ENCODE peak calls at places on chromosomes 5 and 9, in seven cellular contexts. P is neural progenitor cell, N is fibroblast of lung, C is hepatocyte, T is DND-41, J is HepG2, U is H1. V is an unnamed sample. For H3K79me2 and H4K20me1, the result is how much of the 10 kb centered on the place peaks cover.

GRCh38 chr9:117451336-117451735 is 36.5 kb upstream of the ASTN2 start:
- DNase-seq in P (no peak), N (no peak), C (no peak), T (no peak), J (no peak), U (no peak), V (no peak)

GRCh38 chr9:38175423-38175822 is 106.4 kb upstream of the SHB start:
- DNase-seq in P (no peak), N (no peak), C (no peak), T (no peak), J (no peak), U (no peak), V (no peak)

GRCh38 chr9:20621553-20622329 is 558 bp downstream of the MLLT3 start:
- DNase-seq in P (peak), N (peak), C (peak), T (peak), J (peak), U (no peak), V (peak)

GRCh38 chr5:132747064-132747692 is at the start of gene CCNI2:
- DNase-seq in P (peak), N (no peak), C (peak), T (no peak), J (no peak), U (no peak), V (no peak)

GRCh38 chr5:147887026-147887627 is 8.6 kb downstream of the SCGB3A2 start:
- DNase-seq in P (peak), N (peak), C (peak), T (no peak), J (peak), U (no peak), V (peak)

GRCh38 chr5:97167435-97167834 is 15.6 kb downstream of the RIOK2 start:
- DNase-seq in P (no peak), N (no peak), C (no peak), T (no peak), J (no peak), U (no peak), V (no peak)

GRCh38 chr5:158209219-158209908 is 350.4 kb upstream of the CLINT1 start:
- DNase-seq in P (no peak), N (no peak), C (no peak), T (no peak), J (no peak), U (no peak), V (no peak)

GRCh38 chr5:134138416-134139376 is 24.2 kb downstream of the TCF7 start:
- DNase-seq in P (no peak), N (no peak), C (no peak), T (peak), J (no peak), U (no peak), V (no peak)

GRCh38 chr9:133669402-133669801 is 33.2 kb downstream of the DBH start:
- DNase-seq in P (no peak), N (no peak), C (no peak), T (no peak), J (no peak), U (no peak), V (no peak)

GRCh38 chr5:121693864-121694263 is 157.8 kb upstream of the FTMT start:
- DNase-seq in P (no peak), N (peak), C (no peak), T (no peak), J (no peak), U (no peak), V (no peak)

GRCh38 chr9:71783120-71783523 is 14.8 kb upstream of the CEMIP2 start:
- DNase-seq in P (no peak), N (no peak), C (peak), T (peak), J (peak), U (no peak), V (no peak)

GRCh38 chr5:14526493-14526892 is 55.1 kb upstream of the OTULINL start:
- DNase-seq in P (no peak), N (no peak), C (no peak), T (no peak), J (no peak), U (no peak), V (no peak)

GRCh38 chr9:116697887-116698286 is 10.8 kb downstream of the TRIM32 start:
- DNase-seq in P (no peak), N (no peak), C (no peak), T (no peak), J (no peak), U (no peak), V (no peak)

GRCh38 chr5:80210014-80210413 is 45.8 kb downstream of the SERINC5 start:
- DNase-seq in P (no peak), N (no peak), C (no peak), T (no peak), J (no peak), U (no peak), V (no peak)

GRCh38 chr9:87793292-87793691 is 67.4 kb downstream of the CTSL start:
- DNase-seq in P (no peak), N (peak), C (peak), T (no peak), J (peak), U (no peak), V (no peak)

GRCh38 chr5:32981061-32981460 is 269.9 kb downstream of the NPR3 start:
- DNase-seq in P (no peak), N (no peak), C (no peak), T (no peak), J (no peak), U (no peak), V (no peak)

GRCh38 chr9:115142502-115143265 is 24.7 kb upstream of the TNC start:
- DNase-seq in P (no peak), N (no peak), C (no peak), T (peak), J (no peak), U (no peak), V (no peak)

GRCh38 chr5:94968507-94969095 is 316.3 kb downstream of the MCTP1 start:
- DNase-seq in P (peak), N (peak), C (peak), T (peak), J (peak), U (no peak), V (peak)

GRCh38 chr5:125310749-125311148 is 564.3 kb upstream of the ZNF608 start:
- DNase-seq in P (no peak), N (no peak), C (no peak), T (no peak), J (no peak), U (no peak), V (no peak)

GRCh38 chr5:148615644-148616283 is 38.6 kb downstream of the HTR4 start:
- DNase-seq in P (no peak), N (peak), C (no peak), T (no peak), J (no peak), U (no peak), V (no peak)

GRCh38 chr5:78496373-78496772 is 136.0 kb downstream of the SCAMP1 start:
- DNase-seq in P (no peak), N (peak), C (peak), T (no peak), J (peak), U (no peak), V (no peak)

GRCh38 chr5:157740211-157740610 is 3.3 kb upstream of the LSM11 start:
- DNase-seq in P (peak), N (no peak), C (peak), T (no peak), J (peak), U (no peak), V (peak)

GRCh38 chr9:124140941-124141568 is 116.7 kb upstream of the NEK6 start:
- DNase-seq in P (no peak), N (no peak), C (no peak), T (no peak), J (no peak), U (no peak), V (peak)

GRCh38 chr9:123569343-123569694 is 213.3 kb downstream of the CRB2 start:
- DNase-seq in P (no peak), N (no peak), C (no peak), T (no peak), J (no peak), U (no peak), V (no peak)

GRCh38 chr5:83856898-83857297 is 136.2 kb upstream of the HAPLN1 start:
- DNase-seq in P (peak), N (no peak), C (no peak), T (no peak), J (no peak), U (no peak), V (no peak)

GRCh38 chr9:87763286-87763685 is 37.4 kb downstream of the CTSL start:
- DNase-seq in P (no peak), N (no peak), C (no peak), T (no peak), J (no peak), U (no peak), V (no peak)

GRCh38 chr9:118281787-118282186 is 577.6 kb downstream of the TLR4 start:
- DNase-seq in P (peak), N (no peak), C (no peak), T (no peak), J (no peak), U (no peak), V (no peak)

GRCh38 chr9:97577051-97577450 is 56.1 kb downstream of the TSTD2 start:
- DNase-seq in P (no peak), N (no peak), C (no peak), T (no peak), J (no peak), U (no peak), V (no peak)

GRCh38 chr9:108779506-108779905 is 76.3 kb downstream of the ACTL7B start:
- DNase-seq in P (no peak), N (no peak), C (no peak), T (no peak), J (no peak), U (no peak), V (no peak)

GRCh38 chr5:171596391-171596878 is 177.0 kb downstream of the FGF18 start:
- DNase-seq in P (no peak), N (peak), C (peak), T (no peak), J (no peak), U (peak), V (no peak)

GRCh38 chr5:39283231-39283818 is 64.0 kb upstream of the FYB1 start:
- DNase-seq in P (peak), N (peak), C (peak), T (peak), J (peak), U (peak), V (peak)

GRCh38 chr5:134247411-134247810 is 21.5 kb upstream of the PPP2CA start:
- DNase-seq in P (no peak), N (peak), C (peak), T (no peak), J (peak), U (no peak), V (no peak)

GRCh38 chr9:38026021-38026809 is 42.8 kb downstream of the SHB start:
- DNase-seq in P (no peak), N (peak), C (peak), T (peak), J (peak), U (no peak), V (peak)

DNA sequence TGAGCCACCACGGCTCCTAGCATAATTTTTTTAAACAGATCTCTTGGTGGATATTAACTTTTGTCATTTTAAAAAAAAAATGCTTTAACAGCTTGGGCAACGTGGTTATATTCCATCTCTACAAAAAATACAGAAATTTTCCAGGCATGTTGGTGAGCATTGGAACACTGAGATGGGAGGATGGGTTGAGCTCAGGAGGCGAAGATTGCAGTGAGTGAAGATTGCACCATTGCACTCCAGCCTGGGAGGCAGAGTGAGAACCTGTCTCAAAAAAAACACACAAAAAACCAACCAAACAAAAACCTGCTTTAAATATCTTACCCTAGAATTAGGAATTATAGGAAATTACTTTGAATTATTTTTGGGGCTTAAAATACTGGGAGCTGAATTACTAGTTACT is 55.2 kb downstream of the NSD1 start:
- DNase-seq in P (no peak), N (no peak), C (no peak), T (no peak), J (no peak), U (no peak), V (no peak)
- H3K79me2 ChIP-seq in P (half or more), N (under half), C (half or more), T (half or more), J (under half), U (under half), V (half or more)

GRCh38 chr9:136332482-136332983 is 5.2 kb downstream of the GPSM1 start:
- DNase-seq in P (no peak), N (no peak), C (no peak), T (no peak), J (no peak), U (no peak), V (peak)
- H4K20me1 ChIP-seq in P (half or more), N (under half), C (under half), T (under half), J (under half), U (under half), V (under half)

GRCh38 chr9:125600194-125600593 is 106.8 kb downstream of the MAPKAP1 start:
- DNase-seq in P (no peak), N (no peak), C (peak), T (no peak), J (peak), U (no peak), V (no peak)
- H3K79me2 ChIP-seq in P (under half), N (under half), C (under half), T (under half), J (under half), U (under half), V (under half)

GRCh38 chr5:439181-439580 is 3.8 kb upstream of the EXOC3 start:
- DNase-seq in P (no peak), N (no peak), C (no peak), T (no peak), J (no peak), U (no peak), V (no peak)

GRCh38 chr5:436641-436975 is 6.4 kb upstream of the EXOC3 start:
- DNase-seq in P (no peak), N (no peak), C (no peak), T (no peak), J (no peak), U (no peak), V (no peak)

GRCh38 chr5:439636-440035 is 3.3 kb upstream of the EXOC3 start:
- DNase-seq in P (no peak), N (no peak), C (no peak), T (no peak), J (no peak), U (no peak), V (no peak)

GRCh38 chr5:437281-437771 is 5.7 kb upstream of the EXOC3 start:
- DNase-seq in P (no peak), N (no peak), C (no peak), T (no peak), J (no peak), U (no peak), V (no peak)

GRCh38 chr5:438481-438981 is 4.4 kb upstream of the EXOC3 start:
- DNase-seq in P (no peak), N (no peak), C (no peak), T (no peak), J (no peak), U (no peak), V (no peak)
- H4K20me1 ChIP-seq in P (under half), N (under half), C (under half), T (under half), J (under half), U (under half), V (under half)

DNA sequence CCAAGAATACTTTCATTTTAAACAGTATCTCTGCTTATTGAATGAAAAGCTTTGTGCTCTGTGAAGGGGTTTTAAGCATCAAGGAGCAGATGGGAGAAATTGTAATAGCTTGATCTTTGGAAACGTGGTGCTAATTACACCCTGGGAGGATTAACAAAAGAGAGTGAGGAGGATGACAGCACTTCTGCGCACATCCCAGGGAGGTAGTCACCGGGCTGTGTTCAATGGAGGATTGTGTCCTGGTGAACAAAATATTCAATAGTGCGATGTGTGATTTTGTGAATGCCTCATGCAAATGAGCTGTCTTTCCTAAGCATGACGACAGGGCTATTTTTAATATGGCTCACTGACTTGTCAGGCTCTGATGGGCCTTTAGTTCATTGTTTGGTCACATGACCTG is 477.3 kb upstream of the ADAMTS16 start:
- DNase-seq in P (no peak), N (no peak), C (no peak), T (no peak), J (no peak), U (no peak), V (no peak)
- H3K79me2 ChIP-seq in P (under half), N (under half), C (under half), T (under half), J (under half), U (under half), V (under half)

DNA sequence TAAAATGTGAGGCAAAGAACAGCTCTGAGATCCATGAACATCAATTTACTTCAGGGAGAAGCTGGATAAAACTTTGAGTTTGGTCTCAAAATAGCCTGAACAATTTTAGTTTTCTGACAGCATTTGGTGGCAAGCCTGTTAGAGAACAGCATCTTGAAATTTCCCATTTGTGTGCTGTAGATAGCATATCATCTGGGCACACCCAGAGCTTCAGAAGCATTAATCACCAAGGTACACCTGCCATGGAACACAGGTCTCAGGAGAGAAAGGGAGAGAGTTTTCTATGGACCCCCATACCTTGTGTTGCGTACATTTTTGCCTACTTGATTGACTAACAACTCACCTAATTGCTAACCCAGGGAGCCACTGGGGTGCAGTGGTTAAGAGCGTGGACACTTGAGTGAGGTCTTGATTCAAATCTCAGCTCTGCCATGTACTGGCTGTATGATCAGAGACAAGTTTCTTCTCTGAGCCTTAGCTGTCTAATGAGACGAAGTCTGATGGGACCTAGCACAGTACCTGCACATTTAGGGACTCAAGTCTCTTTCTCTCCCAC is 264.9 kb downstream of the PIK3R1 start:
- DNase-seq in P (no peak), N (no peak), C (no peak), T (no peak), J (no peak), U (no peak), V (no peak)
- H4K20me1 ChIP-seq in P (under half), N (under half), C (under half), T (under half), J (under half), U (under half), V (under half)

GRCh38 chr9:14212697-14213420 is 101.1 kb downstream of the NFIB start:
- DNase-seq in P (no peak), N (no peak), C (no peak), T (no peak), J (no peak), U (no peak), V (no peak)
- H3K79me2 ChIP-seq in P (under half), N (under half), C (half or more), T (under half), J (under half), U (under half), V (under half)

GRCh38 chr5:138824516-138824915 is 50.6 kb downstream of the LRRTM2 start:
- DNase-seq in P (no peak), N (no peak), C (no peak), T (no peak), J (no peak), U (no peak), V (no peak)

GRCh38 chr5:138819065-138819464 is 56.1 kb downstream of the LRRTM2 start:
- DNase-seq in P (peak), N (no peak), C (no peak), T (no peak), J (no peak), U (no peak), V (no peak)

GRCh38 chr5:138824924-138825863 is 49.9 kb downstream of the LRRTM2 start:
- DNase-seq in P (peak), N (peak), C (peak), T (no peak), J (peak), U (no peak), V (peak)

GRCh38 chr5:138817241-138817640 is 57.9 kb downstream of the LRRTM2 start:
- DNase-seq in P (no peak), N (no peak), C (no peak), T (no peak), J (no peak), U (no peak), V (no peak)

DNA sequence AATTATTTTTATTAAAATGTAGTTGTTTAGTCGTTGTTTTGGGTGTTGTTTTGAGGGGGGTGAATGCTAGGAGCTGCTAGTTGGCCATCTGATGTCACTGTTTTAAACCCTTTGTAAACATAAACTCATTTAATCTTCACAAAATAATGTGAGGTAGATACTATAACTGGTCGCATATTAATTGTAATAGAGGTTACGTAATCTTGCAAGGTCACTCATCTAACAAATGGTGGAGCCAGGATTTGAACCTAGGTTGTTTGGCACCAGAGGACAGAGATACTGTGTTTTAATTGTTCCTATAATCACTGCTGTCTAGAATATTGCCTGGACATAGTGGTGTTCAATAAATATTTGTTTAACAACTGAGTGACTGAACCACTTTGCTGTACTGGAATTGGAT is 54.4 kb downstream of the LRRTM2 start:
- DNase-seq in P (no peak), N (no peak), C (no peak), T (no peak), J (no peak), U (no peak), V (no peak)
- H4K20me1 ChIP-seq in P (under half), N (under half), C (half or more), T (under half), J (under half), U (under half), V (under half)

V was measured in Karpas-422.